ENCODE peak calls at places on chromosomes 5 and 9, in eight cellular contexts. One of them, this sample, is unnamed.

GRCh38 chr5:73948720-73949119 is 322.7 kb downstream of the ARHGEF28 start:
- DNase-seq in lung: no peak
- DNase-seq in psoas muscle: no peak
- DNase-seq in AG09309: peak; percentile 45
- DNase-seq in WTC11: no peak
- DNase-seq in AG04449: no peak
- DNase-seq in epithelial cell of esophagus: peak; percentile 16
- DNase-seq in bronchial epithelial cell: no peak
- DNase-seq in this sample: no peak

GRCh38 chr5:69024241-69024651 is 69.6 kb upstream of the SLC30A5 start:
- DNase-seq in bronchial epithelial cell: peak; percentile 58
- DNase-seq in AG04449: no peak
- DNase-seq in WTC11: peak; percentile 20
- DNase-seq in psoas muscle: no peak
- DNase-seq in AG09309: no peak
- DNase-seq in epithelial cell of esophagus: peak; percentile 74
- DNase-seq in lung: no peak
- DNase-seq in this sample: no peak

GRCh38 chr9:92968081-92968480 is 20.8 kb downstream of the FGD3 start:
- DNase-seq in bronchial epithelial cell: no peak
- DNase-seq in AG04449: no peak
- DNase-seq in WTC11: no peak
- DNase-seq in epithelial cell of esophagus: no peak
- DNase-seq in lung: no peak
- DNase-seq in psoas muscle: no peak
- DNase-seq in AG09309: no peak
- DNase-seq in this sample: peak; percentile 47

GRCh38 chr9:91422832-91423711 is 560 bp downstream of the NFIL3 start:
- DNase-seq in AG04449: no peak
- DNase-seq in bronchial epithelial cell: peak; percentile 59
- DNase-seq in epithelial cell of esophagus: peak; percentile 78
- DNase-seq in psoas muscle: peak; percentile 80
- DNase-seq in AG09309: peak; percentile 91
- DNase-seq in WTC11: peak; percentile 48
- DNase-seq in lung: peak; percentile 63
- DNase-seq in this sample: peak; percentile 86

GRCh38 chr5:58012103-58012502 is 447.8 kb downstream of the PLK2 start:
- DNase-seq in psoas muscle: no peak
- DNase-seq in AG04449: no peak
- DNase-seq in bronchial epithelial cell: no peak
- DNase-seq in AG09309: no peak
- DNase-seq in epithelial cell of esophagus: no peak
- DNase-seq in WTC11: no peak
- DNase-seq in lung: no peak
- DNase-seq in this sample: no peak

GRCh38 chr5:58810086-58810485 is 227.2 kb downstream of the RAB3C start:
- DNase-seq in WTC11: no peak
- DNase-seq in bronchial epithelial cell: no peak
- DNase-seq in AG04449: no peak
- DNase-seq in lung: no peak
- DNase-seq in AG09309: no peak
- DNase-seq in epithelial cell of esophagus: no peak
- DNase-seq in psoas muscle: no peak
- DNase-seq in this sample: no peak

GRCh38 chr5:144566747-144567415 is 396.2 kb downstream of the KCTD16 start:
- DNase-seq in AG04449: no peak
- DNase-seq in bronchial epithelial cell: peak; percentile 42
- DNase-seq in epithelial cell of esophagus: peak; percentile 6
- DNase-seq in WTC11: no peak
- DNase-seq in psoas muscle: no peak
- DNase-seq in lung: no peak
- DNase-seq in AG09309: no peak
- DNase-seq in this sample: no peak

GRCh38 chr9:128927731-128928411 is 7.1 kb downstream of the PHYHD1 start:
- DNase-seq in lung: peak; percentile 55
- DNase-seq in bronchial epithelial cell: no peak
- DNase-seq in AG04449: no peak
- DNase-seq in AG09309: no peak
- DNase-seq in psoas muscle: peak; percentile 72
- DNase-seq in epithelial cell of esophagus: peak; percentile 61
- DNase-seq in WTC11: peak; percentile 79
- DNase-seq in this sample: no peak

GRCh38 chr5:139854953-139855352 is 59.3 kb downstream of the PSD2 start:
- DNase-seq in AG09309: no peak
- DNase-seq in psoas muscle: no peak
- DNase-seq in bronchial epithelial cell: no peak
- DNase-seq in AG04449: no peak
- DNase-seq in lung: no peak
- DNase-seq in epithelial cell of esophagus: no peak
- DNase-seq in WTC11: no peak
- DNase-seq in this sample: no peak

GRCh38 chr5:149700347-149700746 is 29.8 kb upstream of the PPARGC1B start:
- DNase-seq in lung: no peak
- DNase-seq in bronchial epithelial cell: no peak
- DNase-seq in AG04449: no peak
- DNase-seq in AG09309: no peak
- DNase-seq in WTC11: no peak
- DNase-seq in psoas muscle: no peak
- DNase-seq in epithelial cell of esophagus: no peak
- DNase-seq in this sample: no peak

GRCh38 chr5:153749941-153750340 is 259.5 kb downstream of the GRIA1 start:
- DNase-seq in psoas muscle: no peak
- DNase-seq in bronchial epithelial cell: no peak
- DNase-seq in AG04449: no peak
- DNase-seq in epithelial cell of esophagus: no peak
- DNase-seq in lung: no peak
- DNase-seq in WTC11: no peak
- DNase-seq in AG09309: no peak
- DNase-seq in this sample: no peak

GRCh38 chr5:126016256-126016655 is 407.0 kb upstream of the GRAMD2B start:
- DNase-seq in AG04449: no peak
- DNase-seq in lung: no peak
- DNase-seq in epithelial cell of esophagus: no peak
- DNase-seq in AG09309: no peak
- DNase-seq in psoas muscle: peak; percentile 46
- DNase-seq in bronchial epithelial cell: no peak
- DNase-seq in WTC11: no peak
- DNase-seq in this sample: peak; percentile 59

GRCh38 chr9:115207003-115207837 is 89.3 kb upstream of the TNC start:
- DNase-seq in psoas muscle: no peak
- DNase-seq in AG09309: no peak
- DNase-seq in bronchial epithelial cell: peak; percentile 77
- DNase-seq in epithelial cell of esophagus: peak; percentile 82
- DNase-seq in WTC11: no peak
- DNase-seq in AG04449: no peak
- DNase-seq in lung: no peak
- DNase-seq in this sample: no peak

GRCh38 chr5:66122379-66123034 is 21.6 kb upstream of the SREK1 start:
- DNase-seq in bronchial epithelial cell: peak; percentile 61
- DNase-seq in epithelial cell of esophagus: peak; percentile 51
- DNase-seq in AG04449: no peak
- DNase-seq in lung: no peak
- DNase-seq in AG09309: no peak
- DNase-seq in WTC11: no peak
- DNase-seq in psoas muscle: no peak
- DNase-seq in this sample: no peak

GRCh38 chr5:10987881-10988504 is 227.0 kb upstream of the DAP start:
- DNase-seq in psoas muscle: no peak
- DNase-seq in lung: peak; percentile 67
- DNase-seq in AG09309: no peak
- DNase-seq in epithelial cell of esophagus: peak; percentile 31
- DNase-seq in bronchial epithelial cell: peak; percentile 3
- DNase-seq in WTC11: peak; percentile 94
- DNase-seq in AG04449: no peak
- DNase-seq in this sample: peak; percentile 64

GRCh38 chr9:21030389-21031035 is 928 bp downstream of the HACD4 start:
- DNase-seq in epithelial cell of esophagus: peak; percentile 65
- DNase-seq in bronchial epithelial cell: peak; percentile 76
- DNase-seq in AG09309: peak; percentile 41
- DNase-seq in psoas muscle: no peak
- DNase-seq in WTC11: no peak
- DNase-seq in lung: no peak
- DNase-seq in AG04449: no peak
- DNase-seq in this sample: no peak

GRCh38 chr9:12464910-12465512 is 228.2 kb upstream of the TYRP1 start:
- DNase-seq in lung: no peak
- DNase-seq in AG04449: no peak
- DNase-seq in WTC11: no peak
- DNase-seq in psoas muscle: no peak
- DNase-seq in epithelial cell of esophagus: peak; percentile 26
- DNase-seq in AG09309: no peak
- DNase-seq in bronchial epithelial cell: peak; percentile 22
- DNase-seq in this sample: no peak

GRCh38 chr9:126119731-126120130 is 206.9 kb upstream of the MVB12B start:
- DNase-seq in AG09309: no peak
- DNase-seq in psoas muscle: no peak
- DNase-seq in bronchial epithelial cell: no peak
- DNase-seq in lung: peak; percentile 10
- DNase-seq in AG04449: no peak
- DNase-seq in epithelial cell of esophagus: no peak
- DNase-seq in WTC11: no peak
- DNase-seq in this sample: peak; percentile 43

DNA sequence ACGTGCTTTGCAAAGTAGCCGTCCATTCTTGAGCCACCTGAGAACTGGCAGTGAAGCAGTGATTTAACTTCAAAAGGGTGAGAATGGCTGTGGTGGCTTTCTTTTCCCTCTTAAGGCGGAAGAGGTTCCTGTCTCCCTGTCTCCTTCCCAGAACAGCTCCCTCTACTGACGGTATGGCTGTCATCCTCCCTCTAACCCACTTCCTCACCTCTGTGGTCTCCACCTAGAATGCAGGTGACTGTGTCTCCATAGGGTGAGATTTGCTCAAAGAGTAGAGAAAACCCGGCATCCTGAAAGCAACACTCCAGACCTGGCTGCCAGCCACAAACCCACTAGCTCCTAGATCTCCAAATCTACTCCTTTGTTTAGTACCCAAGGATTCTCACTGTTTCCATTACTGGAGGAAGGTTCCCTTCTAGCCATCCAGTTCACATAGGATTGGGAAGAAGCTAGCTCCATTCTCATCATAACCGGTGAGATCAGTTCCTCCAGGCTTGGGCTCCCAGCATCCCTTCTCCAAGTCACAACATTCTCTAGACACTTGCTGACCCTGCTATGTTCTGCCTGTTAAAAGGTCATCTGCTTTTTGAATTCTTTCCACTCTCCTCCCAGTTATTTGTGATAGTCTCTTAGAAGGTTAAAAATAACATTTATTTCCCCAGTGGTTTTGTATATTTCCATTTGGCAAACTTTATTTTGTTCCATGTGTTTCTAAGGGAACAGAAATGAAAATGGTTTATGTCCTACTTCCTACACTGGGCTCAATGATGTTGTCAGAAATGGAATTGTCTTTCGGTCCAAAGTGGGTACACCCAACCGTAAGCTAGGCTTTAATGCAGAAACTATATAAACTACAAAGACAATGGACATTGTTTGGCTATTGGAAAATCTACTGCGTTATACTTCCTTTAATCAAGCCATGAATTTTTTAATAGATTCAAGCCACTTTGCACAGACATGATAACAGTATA is 269.4 kb downstream of the CWC27 start:
- DNase-seq in bronchial epithelial cell: peak; percentile 50
- DNase-seq in epithelial cell of esophagus: peak; percentile 45
- DNase-seq in lung: no peak
- DNase-seq in AG04449: no peak
- DNase-seq in AG09309: no peak
- DNase-seq in WTC11: peak; percentile 71
- DNase-seq in psoas muscle: no peak
- DNase-seq in this sample: no peak
- TF ChIP-seq CTCF in bronchial epithelial cell: peak; percentile 42
- TF ChIP-seq CTCF in epithelial cell of esophagus: peak; percentile 45
- TF ChIP-seq CTCF in lung: no peak
- TF ChIP-seq CTCF in AG04449: peak; percentile 16
- TF ChIP-seq CTCF in AG09309: peak; percentile 24
- TF ChIP-seq CTCF in WTC11: peak; percentile 56
- TF ChIP-seq CTCF in psoas muscle: peak; percentile 8
- TF ChIP-seq CTCF in this sample: no peak

DNA sequence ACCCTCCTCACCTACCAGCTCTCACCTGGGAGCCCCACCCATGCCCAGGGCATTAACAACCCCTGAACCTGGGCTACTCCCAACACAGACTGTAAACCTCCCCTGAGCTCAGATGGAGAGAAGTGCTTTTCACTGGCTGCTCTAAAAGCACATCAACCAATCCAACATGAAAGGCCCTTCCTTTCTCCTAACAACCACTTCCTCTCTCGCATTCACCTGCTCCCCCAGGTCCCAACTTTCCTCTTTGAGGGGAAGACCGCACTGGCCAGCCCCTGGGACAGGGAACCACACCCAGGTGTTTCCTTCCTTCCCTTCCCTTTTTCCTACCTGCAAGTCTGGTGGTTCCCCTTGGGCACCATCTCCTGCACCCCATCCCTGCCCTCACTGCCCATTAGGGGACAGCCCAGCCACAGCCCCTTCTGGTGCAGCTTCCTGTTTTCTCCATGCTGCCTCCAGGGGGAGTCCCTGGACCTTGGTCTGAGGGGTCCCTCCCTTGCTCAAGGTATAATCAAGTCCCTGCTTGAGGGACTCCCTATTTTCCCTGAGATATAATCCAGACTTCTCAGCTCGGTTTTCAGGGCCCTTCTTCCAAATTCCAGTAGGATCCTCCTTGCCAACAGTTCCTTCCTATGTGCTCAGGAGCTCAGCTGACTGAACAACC is 30.5 kb upstream of the DAB2IP start:
- DNase-seq in AG09309: no peak
- DNase-seq in bronchial epithelial cell: no peak
- DNase-seq in epithelial cell of esophagus: peak; percentile 31
- DNase-seq in psoas muscle: no peak
- DNase-seq in lung: no peak
- DNase-seq in AG04449: no peak
- DNase-seq in WTC11: peak; percentile 74
- DNase-seq in this sample: no peak
- TF ChIP-seq CTCF in AG09309: peak; percentile 54
- TF ChIP-seq CTCF in bronchial epithelial cell: peak; percentile 54
- TF ChIP-seq CTCF in epithelial cell of esophagus: peak; percentile 40
- TF ChIP-seq CTCF in psoas muscle: peak; percentile 26
- TF ChIP-seq CTCF in lung: no peak
- TF ChIP-seq CTCF in AG04449: peak; percentile 64
- TF ChIP-seq CTCF in WTC11: no peak
- TF ChIP-seq CTCF in this sample: peak; percentile 14

GRCh38 chr5:102974177-102974576 is 145.8 kb downstream of the GIN1 start:
- DNase-seq in bronchial epithelial cell: no peak
- DNase-seq in WTC11: peak; percentile 24
- DNase-seq in AG04449: no peak
- DNase-seq in psoas muscle: no peak
- DNase-seq in epithelial cell of esophagus: no peak
- DNase-seq in AG09309: no peak
- DNase-seq in lung: no peak
- DNase-seq in this sample: no peak
- TF ChIP-seq CTCF in bronchial epithelial cell: no peak
- TF ChIP-seq CTCF in WTC11: no peak
- TF ChIP-seq CTCF in AG04449: no peak
- TF ChIP-seq CTCF in psoas muscle: no peak
- TF ChIP-seq CTCF in epithelial cell of esophagus: no peak
- TF ChIP-seq CTCF in AG09309: no peak
- TF ChIP-seq CTCF in lung: no peak
- TF ChIP-seq CTCF in this sample: no peak

DNA sequence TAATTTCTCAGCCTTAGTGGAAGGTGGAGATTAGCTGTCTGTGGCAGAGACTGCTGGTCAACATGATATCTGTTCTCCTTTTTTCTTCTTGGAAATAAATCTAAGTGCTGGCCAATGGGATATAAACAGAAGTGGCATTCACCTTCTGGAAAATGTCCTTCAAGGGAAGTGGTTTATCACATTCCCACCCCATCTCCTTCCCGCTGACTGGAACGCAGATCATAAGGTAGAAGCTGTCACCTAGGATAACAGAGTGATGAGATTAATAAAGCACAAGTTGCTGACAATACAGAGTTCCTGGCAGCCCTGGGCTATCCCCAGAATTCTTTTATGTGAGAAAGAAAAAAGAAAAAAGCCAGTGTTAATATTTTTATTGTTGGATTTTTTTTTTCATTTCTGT is 109.7 kb upstream of the OSMR start:
- DNase-seq in AG04449: no peak
- DNase-seq in psoas muscle: no peak
- DNase-seq in WTC11: no peak
- DNase-seq in AG09309: no peak
- DNase-seq in epithelial cell of esophagus: no peak
- DNase-seq in lung: no peak
- DNase-seq in bronchial epithelial cell: no peak
- DNase-seq in this sample: no peak
- TF ChIP-seq CTCF in AG04449: no peak
- TF ChIP-seq CTCF in psoas muscle: no peak
- TF ChIP-seq CTCF in WTC11: no peak
- TF ChIP-seq CTCF in AG09309: no peak
- TF ChIP-seq CTCF in epithelial cell of esophagus: no peak
- TF ChIP-seq CTCF in lung: no peak
- TF ChIP-seq CTCF in bronchial epithelial cell: no peak
- TF ChIP-seq CTCF in this sample: no peak

This sample was measured in suprapubic skin.